ENCODE peak calls at places on chromosome 10, in ten cellular contexts. One of them, this sample, is unnamed.

GRCh38 chr10:70424320-70424719 is 17.2 kb downstream of the NODAL start:
- DNase-seq in gastrocnemius medialis: no peak
- DNase-seq in tibial artery: no peak
- DNase-seq in tibial nerve: no peak
- DNase-seq in colonic mucosa: no peak
- DNase-seq in H9: no peak
- DNase-seq in brain microvascular endothelial cell: no peak
- DNase-seq in CD8-positive, alpha-beta T cell: no peak
- DNase-seq in breast epithelium: no peak
- DNase-seq in vagina: no peak
- DNase-seq in this sample: no peak

GRCh38 chr10:125034671-125035070 is 92.7 kb downstream of the ZRANB1 start:
- DNase-seq in gastrocnemius medialis: no peak
- DNase-seq in tibial artery: no peak
- DNase-seq in tibial nerve: no peak
- DNase-seq in colonic mucosa: no peak
- DNase-seq in H9: no peak
- DNase-seq in brain microvascular endothelial cell: no peak
- DNase-seq in CD8-positive, alpha-beta T cell: no peak
- DNase-seq in breast epithelium: no peak
- DNase-seq in vagina: no peak
- DNase-seq in this sample: peak; percentile 35

GRCh38 chr10:613217-613616 is 76.3 kb downstream of the DIP2C start:
- DNase-seq in gastrocnemius medialis: no peak
- DNase-seq in tibial artery: peak; percentile 81
- DNase-seq in tibial nerve: no peak
- DNase-seq in colonic mucosa: peak; percentile 82
- DNase-seq in H9: no peak
- DNase-seq in brain microvascular endothelial cell: no peak
- DNase-seq in CD8-positive, alpha-beta T cell: no peak
- DNase-seq in breast epithelium: peak; percentile 82
- DNase-seq in vagina: no peak
- DNase-seq in this sample: peak; percentile 73

GRCh38 chr10:117568226-117568625 is 25.7 kb downstream of the EMX2 start:
- DNase-seq in gastrocnemius medialis: no peak
- DNase-seq in tibial artery: no peak
- DNase-seq in tibial nerve: no peak
- DNase-seq in colonic mucosa: no peak
- DNase-seq in H9: no peak
- DNase-seq in brain microvascular endothelial cell: no peak
- DNase-seq in CD8-positive, alpha-beta T cell: no peak
- DNase-seq in breast epithelium: no peak
- DNase-seq in vagina: no peak
- DNase-seq in this sample: no peak

GRCh38 chr10:84314269-84314668 is 14.1 kb upstream of the CCSER2 start:
- DNase-seq in gastrocnemius medialis: no peak
- DNase-seq in tibial artery: no peak
- DNase-seq in tibial nerve: no peak
- DNase-seq in colonic mucosa: no peak
- DNase-seq in H9: no peak
- DNase-seq in brain microvascular endothelial cell: no peak
- DNase-seq in CD8-positive, alpha-beta T cell: no peak
- DNase-seq in breast epithelium: no peak
- DNase-seq in vagina: no peak
- DNase-seq in this sample: no peak

GRCh38 chr10:106563384-106563783 is 601.1 kb downstream of the SORCS1 start:
- DNase-seq in gastrocnemius medialis: no peak
- DNase-seq in tibial artery: no peak
- DNase-seq in tibial nerve: no peak
- DNase-seq in colonic mucosa: no peak
- DNase-seq in H9: no peak
- DNase-seq in brain microvascular endothelial cell: no peak
- DNase-seq in CD8-positive, alpha-beta T cell: no peak
- DNase-seq in breast epithelium: no peak
- DNase-seq in vagina: no peak
- DNase-seq in this sample: no peak

GRCh38 chr10:97659589-97659988 is 19.1 kb downstream of the PI4K2A start:
- DNase-seq in gastrocnemius medialis: no peak
- DNase-seq in tibial artery: no peak
- DNase-seq in tibial nerve: no peak
- DNase-seq in colonic mucosa: no peak
- DNase-seq in H9: no peak
- DNase-seq in brain microvascular endothelial cell: no peak
- DNase-seq in CD8-positive, alpha-beta T cell: no peak
- DNase-seq in breast epithelium: no peak
- DNase-seq in vagina: no peak
- DNase-seq in this sample: no peak

GRCh38 chr10:114544045-114544659 is 113.9 kb downstream of the ABLIM1 start:
- DNase-seq in gastrocnemius medialis: no peak
- DNase-seq in tibial artery: no peak
- DNase-seq in tibial nerve: no peak
- DNase-seq in colonic mucosa: peak; percentile 62
- DNase-seq in H9: no peak
- DNase-seq in brain microvascular endothelial cell: no peak
- DNase-seq in CD8-positive, alpha-beta T cell: peak; percentile 87
- DNase-seq in breast epithelium: peak; percentile 45
- DNase-seq in vagina: no peak
- DNase-seq in this sample: no peak

GRCh38 chr10:64080071-64080470 is 558.9 kb downstream of the REEP3 start:
- DNase-seq in gastrocnemius medialis: no peak
- DNase-seq in tibial artery: no peak
- DNase-seq in tibial nerve: no peak
- DNase-seq in colonic mucosa: no peak
- DNase-seq in H9: no peak
- DNase-seq in brain microvascular endothelial cell: no peak
- DNase-seq in CD8-positive, alpha-beta T cell: no peak
- DNase-seq in breast epithelium: no peak
- DNase-seq in vagina: no peak
- DNase-seq in this sample: no peak

DNA sequence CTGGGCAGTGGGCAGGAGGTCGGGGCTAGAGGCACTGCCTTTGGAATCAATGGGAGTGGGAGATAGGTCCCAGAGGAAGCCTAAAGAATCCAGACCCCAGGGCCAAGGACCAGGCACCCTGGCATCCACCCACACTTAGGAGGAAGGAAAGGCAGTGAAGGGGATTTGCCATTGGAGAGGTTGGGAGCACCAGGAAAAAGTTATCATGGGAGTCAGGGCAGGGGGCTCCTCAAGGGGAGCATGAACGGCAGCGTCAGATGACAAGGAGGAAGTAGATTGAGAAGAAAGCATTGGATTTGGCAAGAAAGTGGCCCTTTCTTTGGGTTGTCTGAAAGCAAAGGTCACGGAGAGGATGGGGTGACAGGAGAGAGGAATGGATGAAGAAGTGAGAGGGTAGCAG is 142.8 kb downstream of the ADAM12 start:
- DNase-seq in gastrocnemius medialis: no peak
- DNase-seq in tibial artery: no peak
- DNase-seq in tibial nerve: no peak
- DNase-seq in colonic mucosa: no peak
- DNase-seq in H9: no peak
- DNase-seq in brain microvascular endothelial cell: no peak
- DNase-seq in CD8-positive, alpha-beta T cell: no peak
- DNase-seq in breast epithelium: no peak
- DNase-seq in vagina: no peak
- DNase-seq in this sample: no peak
- H3K27ac ChIP-seq in gastrocnemius medialis: no peak overlapping the region
- H3K27ac ChIP-seq in tibial artery: no peak overlapping the region
- H3K27ac ChIP-seq in tibial nerve: no peak overlapping the region
- H3K27ac ChIP-seq in colonic mucosa: no peak overlapping the region
- H3K27ac ChIP-seq in H9: no peak overlapping the region
- H3K27ac ChIP-seq in brain microvascular endothelial cell: peak overlapping the region; percentile 96
- H3K27ac ChIP-seq in CD8-positive, alpha-beta T cell: no peak overlapping the region
- H3K27ac ChIP-seq in breast epithelium: no peak overlapping the region
- H3K27ac ChIP-seq in vagina: no peak overlapping the region
- H3K27ac ChIP-seq in this sample: no peak overlapping the region

GRCh38 chr10:92014620-92015019 is 91.0 kb downstream of the BTAF1 start:
- DNase-seq in gastrocnemius medialis: no peak
- DNase-seq in tibial artery: no peak
- DNase-seq in tibial nerve: no peak
- DNase-seq in colonic mucosa: no peak
- DNase-seq in H9: no peak
- DNase-seq in brain microvascular endothelial cell: no peak
- DNase-seq in CD8-positive, alpha-beta T cell: no peak
- DNase-seq in breast epithelium: no peak
- DNase-seq in vagina: no peak
- DNase-seq in this sample: no peak

GRCh38 chr10:92011560-92012214 is 88.1 kb downstream of the BTAF1 start:
- DNase-seq in gastrocnemius medialis: no peak
- DNase-seq in tibial artery: no peak
- DNase-seq in tibial nerve: no peak
- DNase-seq in colonic mucosa: no peak
- DNase-seq in H9: no peak
- DNase-seq in brain microvascular endothelial cell: peak; percentile 41
- DNase-seq in CD8-positive, alpha-beta T cell: no peak
- DNase-seq in breast epithelium: no peak
- DNase-seq in vagina: no peak
- DNase-seq in this sample: no peak

GRCh38 chr10:92005978-92006377 is 82.4 kb downstream of the BTAF1 start:
- DNase-seq in gastrocnemius medialis: no peak
- DNase-seq in tibial artery: no peak
- DNase-seq in tibial nerve: no peak
- DNase-seq in colonic mucosa: no peak
- DNase-seq in H9: no peak
- DNase-seq in brain microvascular endothelial cell: no peak
- DNase-seq in CD8-positive, alpha-beta T cell: no peak
- DNase-seq in breast epithelium: no peak
- DNase-seq in vagina: no peak
- DNase-seq in this sample: no peak

GRCh38 chr10:92009445-92009844 is 85.9 kb downstream of the BTAF1 start:
- DNase-seq in gastrocnemius medialis: no peak
- DNase-seq in tibial artery: no peak
- DNase-seq in tibial nerve: no peak
- DNase-seq in colonic mucosa: no peak
- DNase-seq in H9: no peak
- DNase-seq in brain microvascular endothelial cell: no peak
- DNase-seq in CD8-positive, alpha-beta T cell: no peak
- DNase-seq in breast epithelium: no peak
- DNase-seq in vagina: no peak
- DNase-seq in this sample: no peak

GRCh38 chr10:92010026-92010713 is 86.6 kb downstream of the BTAF1 start:
- DNase-seq in gastrocnemius medialis: no peak
- DNase-seq in tibial artery: no peak
- DNase-seq in tibial nerve: no peak
- DNase-seq in colonic mucosa: no peak
- DNase-seq in H9: no peak
- DNase-seq in brain microvascular endothelial cell: no peak
- DNase-seq in CD8-positive, alpha-beta T cell: no peak
- DNase-seq in breast epithelium: no peak
- DNase-seq in vagina: no peak
- DNase-seq in this sample: no peak
- TF ChIP-seq CTCF in gastrocnemius medialis: no peak
- TF ChIP-seq CTCF in tibial artery: no peak
- TF ChIP-seq CTCF in tibial nerve: no peak
- TF ChIP-seq CTCF in colonic mucosa: no peak
- TF ChIP-seq CTCF in H9: no peak
- TF ChIP-seq CTCF in brain microvascular endothelial cell: no peak
- TF ChIP-seq CTCF in CD8-positive, alpha-beta T cell: no peak
- TF ChIP-seq CTCF in breast epithelium: no peak
- TF ChIP-seq CTCF in vagina: no peak
- TF ChIP-seq CTCF in this sample: no peak

GRCh38 chr10:69384320-69384719 is 32.4 kb downstream of the TACR2 start:
- DNase-seq in gastrocnemius medialis: no peak
- DNase-seq in tibial artery: no peak
- DNase-seq in tibial nerve: no peak
- DNase-seq in colonic mucosa: no peak
- DNase-seq in H9: no peak
- DNase-seq in brain microvascular endothelial cell: no peak
- DNase-seq in CD8-positive, alpha-beta T cell: no peak
- DNase-seq in breast epithelium: no peak
- DNase-seq in vagina: no peak
- DNase-seq in this sample: no peak

GRCh38 chr10:69385454-69386350 is 31.0 kb downstream of the TACR2 start:
- DNase-seq in gastrocnemius medialis: no peak
- DNase-seq in tibial artery: no peak
- DNase-seq in tibial nerve: no peak
- DNase-seq in colonic mucosa: no peak
- DNase-seq in H9: no peak
- DNase-seq in brain microvascular endothelial cell: no peak
- DNase-seq in CD8-positive, alpha-beta T cell: no peak
- DNase-seq in breast epithelium: no peak
- DNase-seq in vagina: no peak
- DNase-seq in this sample: no peak

GRCh38 chr10:69382382-69383117 is 34.2 kb downstream of the TACR2 start:
- DNase-seq in gastrocnemius medialis: no peak
- DNase-seq in tibial artery: no peak
- DNase-seq in tibial nerve: no peak
- DNase-seq in colonic mucosa: no peak
- DNase-seq in H9: no peak
- DNase-seq in brain microvascular endothelial cell: peak; percentile 91
- DNase-seq in CD8-positive, alpha-beta T cell: no peak
- DNase-seq in breast epithelium: no peak
- DNase-seq in vagina: no peak
- DNase-seq in this sample: no peak

GRCh38 chr10:69379800-69380199 is 36.9 kb downstream of the TACR2 start:
- DNase-seq in gastrocnemius medialis: no peak
- DNase-seq in tibial artery: no peak
- DNase-seq in tibial nerve: no peak
- DNase-seq in colonic mucosa: no peak
- DNase-seq in H9: no peak
- DNase-seq in brain microvascular endothelial cell: no peak
- DNase-seq in CD8-positive, alpha-beta T cell: no peak
- DNase-seq in breast epithelium: no peak
- DNase-seq in vagina: no peak
- DNase-seq in this sample: no peak

DNA sequence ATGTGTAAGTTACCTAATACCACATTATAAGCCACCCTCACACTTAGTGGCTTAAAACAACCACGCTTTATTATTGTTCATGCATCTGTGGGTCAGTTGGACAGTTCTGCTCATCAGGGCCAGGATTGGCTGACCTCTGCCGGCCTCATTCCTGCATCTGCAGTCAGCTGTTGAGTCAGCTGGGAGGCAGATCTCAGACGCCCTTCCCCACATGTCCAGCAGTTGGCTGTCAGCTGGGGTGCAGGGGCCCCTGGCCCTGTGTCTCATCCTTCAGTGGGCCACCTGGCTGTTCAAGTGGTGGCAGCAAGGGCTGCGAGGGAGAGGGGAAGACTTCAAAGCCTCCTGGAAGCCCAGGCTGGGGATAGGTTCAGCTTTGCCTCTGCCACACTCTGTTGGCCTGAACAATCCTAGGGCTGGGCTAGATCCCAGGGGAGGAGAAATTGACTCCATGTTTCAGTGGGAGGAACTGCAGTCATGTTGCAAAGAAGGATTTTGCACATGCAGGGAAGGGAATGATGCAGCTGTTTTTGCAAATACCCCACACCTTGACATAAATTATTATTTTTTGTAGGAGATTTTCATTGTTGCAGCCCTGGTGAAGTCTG is 33.1 kb downstream of the TACR2 start:
- DNase-seq in gastrocnemius medialis: peak; percentile 50
- DNase-seq in tibial artery: no peak
- DNase-seq in tibial nerve: no peak
- DNase-seq in colonic mucosa: no peak
- DNase-seq in H9: no peak
- DNase-seq in brain microvascular endothelial cell: peak; percentile 32
- DNase-seq in CD8-positive, alpha-beta T cell: no peak
- DNase-seq in breast epithelium: no peak
- DNase-seq in vagina: no peak
- DNase-seq in this sample: no peak
- H3K27ac ChIP-seq in gastrocnemius medialis: peak overlapping the region; percentile 59
- H3K27ac ChIP-seq in tibial artery: peak overlapping the region; percentile 40
- H3K27ac ChIP-seq in tibial nerve: no peak overlapping the region
- H3K27ac ChIP-seq in colonic mucosa: no peak overlapping the region
- H3K27ac ChIP-seq in H9: no peak overlapping the region
- H3K27ac ChIP-seq in brain microvascular endothelial cell: peak overlapping the region; percentile 67
- H3K27ac ChIP-seq in CD8-positive, alpha-beta T cell: no peak overlapping the region
- H3K27ac ChIP-seq in breast epithelium: no peak overlapping the region
- H3K27ac ChIP-seq in vagina: peak overlapping the region; percentile 63
- H3K27ac ChIP-seq in this sample: no peak overlapping the region

GRCh38 chr10:20768849-20769248 is 128.3 kb downstream of the NEBL start:
- DNase-seq in gastrocnemius medialis: no peak
- DNase-seq in tibial artery: no peak
- DNase-seq in tibial nerve: no peak
- DNase-seq in colonic mucosa: no peak
- DNase-seq in H9: no peak
- DNase-seq in brain microvascular endothelial cell: no peak
- DNase-seq in CD8-positive, alpha-beta T cell: no peak
- DNase-seq in breast epithelium: no peak
- DNase-seq in vagina: no peak
- DNase-seq in this sample: no peak
- TF ChIP-seq CTCF in gastrocnemius medialis: no peak
- TF ChIP-seq CTCF in tibial artery: peak; percentile 51
- TF ChIP-seq CTCF in tibial nerve: peak; percentile 22
- TF ChIP-seq CTCF in colonic mucosa: peak; percentile 28
- TF ChIP-seq CTCF in H9: peak; percentile 70
- TF ChIP-seq CTCF in brain microvascular endothelial cell: no peak
- TF ChIP-seq CTCF in CD8-positive, alpha-beta T cell: no peak
- TF ChIP-seq CTCF in breast epithelium: no peak
- TF ChIP-seq CTCF in vagina: peak; percentile 16
- TF ChIP-seq CTCF in this sample: peak; percentile 29

This sample was measured in lower lobe of right lung.